ENCODE peak calls at places on chromosomes 7 and 10, in six cellular contexts. G is GM12865; I is fibroblast of the aortic adventitia; W is GM23338; F is CD8-positive, alpha-beta memory T cell; R is fibroblast of pulmonary artery. S is an unnamed sample.

GRCh38 chr7:98372993-98373392 is 27.9 kb downstream of the BAIAP2L1 start:
- DNase-seq in G (no peak), I (peak; percentile 66), W (no peak), F (no peak), R (peak; percentile 30), S (peak; percentile 89)

GRCh38 chr10:132964231-132964630 is 21.9 kb upstream of the CFAP46 start:
- DNase-seq in G (no peak), I (no peak), W (no peak), F (no peak), R (no peak), S (no peak)

GRCh38 chr10:26216577-26216948 is at the start of gene GAD2:
- DNase-seq in G (no peak), I (no peak), W (peak; percentile 40), F (no peak), R (no peak), S (no peak)

GRCh38 chr7:1027285-1028043 is 16.9 kb upstream of the GPR146 start:
- DNase-seq in G (peak; percentile 41), I (peak; percentile 48), W (peak; percentile 72), F (no peak), R (peak; percentile 50), S (peak; percentile 45)

GRCh38 chr7:96786261-96786997 is 76.8 kb upstream of the SEM1 start:
- DNase-seq in G (no peak), I (no peak), W (peak; percentile 79), F (no peak), R (no peak), S (no peak)

GRCh38 chr7:50303894-50304157 is 690 bp upstream of the IKZF1 start:
- DNase-seq in G (no peak), I (no peak), W (peak; percentile 51), F (no peak), R (no peak), S (no peak)

GRCh38 chr10:75487087-75487784 is 55.8 kb downstream of the LRMDA start:
- DNase-seq in G (peak; percentile 20), I (peak; percentile 64), W (no peak), F (no peak), R (peak; percentile 73), S (no peak)

GRCh38 chr7:150633926-150634325 is 1.7 kb upstream of the GIMAP6 start:
- DNase-seq in G (no peak), I (no peak), W (no peak), F (no peak), R (no peak), S (no peak)

GRCh38 chr10:128149267-128149666 is 23.0 kb upstream of the MKI67 start:
- DNase-seq in G (no peak), I (no peak), W (no peak), F (no peak), R (no peak), S (no peak)

GRCh38 chr7:80775481-80775880 is 137.0 kb downstream of the CD36 start:
- DNase-seq in G (peak; percentile 9), I (no peak), W (no peak), F (no peak), R (no peak), S (no peak)

GRCh38 chr10:22573820-22574569 is 140.4 kb downstream of the PIP4K2A start:
- DNase-seq in G (peak; percentile 38), I (peak; percentile 61), W (peak; percentile 70), F (no peak), R (peak; percentile 59), S (peak; percentile 23)

GRCh38 chr10:110226555-110226925 is 19.1 kb downstream of the MXI1 start:
- DNase-seq in G (peak; percentile 95), I (peak; percentile 91), W (peak; percentile 94), F (peak; percentile 81), R (peak; percentile 97), S (peak; percentile 95)

GRCh38 chr7:36547361-36547760 is 157.7 kb downstream of the ANLN start:
- DNase-seq in G (no peak), I (no peak), W (no peak), F (no peak), R (no peak), S (no peak)

GRCh38 chr7:66267249-66267648 is 62.1 kb downstream of the TPST1 start:
- DNase-seq in G (no peak), I (peak; percentile 97), W (no peak), F (no peak), R (peak; percentile 95), S (peak; percentile 91)

GRCh38 chr7:17598846-17599245 is 300.4 kb downstream of the AHR start:
- DNase-seq in G (no peak), I (no peak), W (no peak), F (no peak), R (no peak), S (no peak)

GRCh38 chr7:140675726-140676125 is 3.0 kb downstream of the ADCK2 start:
- DNase-seq in G (no peak), I (no peak), W (no peak), F (no peak), R (no peak), S (no peak)

GRCh38 chr10:116723428-116724281 is 18.7 kb downstream of the HSPA12A start:
- DNase-seq in G (peak; percentile 8), I (no peak), W (no peak), F (peak; percentile 30), R (no peak), S (no peak)

GRCh38 chr10:99714446-99714845 is 17.5 kb downstream of the COX15 start:
- DNase-seq in G (no peak), I (no peak), W (no peak), F (no peak), R (no peak), S (no peak)

GRCh38 chr10:71266918-71267442 is 52.1 kb upstream of the SLC29A3 start:
- DNase-seq in G (no peak), I (peak; percentile 28), W (no peak), F (no peak), R (no peak), S (no peak)

GRCh38 chr7:131602304-131602993 is 46.0 kb upstream of the PODXL start:
- DNase-seq in G (no peak), I (no peak), W (no peak), F (no peak), R (no peak), S (no peak)

GRCh38 chr7:46485481-46486065 is 564.5 kb upstream of the IGFBP3 start:
- DNase-seq in G (no peak), I (peak; percentile 83), W (no peak), F (no peak), R (peak; percentile 58), S (peak; percentile 73)

DNA sequence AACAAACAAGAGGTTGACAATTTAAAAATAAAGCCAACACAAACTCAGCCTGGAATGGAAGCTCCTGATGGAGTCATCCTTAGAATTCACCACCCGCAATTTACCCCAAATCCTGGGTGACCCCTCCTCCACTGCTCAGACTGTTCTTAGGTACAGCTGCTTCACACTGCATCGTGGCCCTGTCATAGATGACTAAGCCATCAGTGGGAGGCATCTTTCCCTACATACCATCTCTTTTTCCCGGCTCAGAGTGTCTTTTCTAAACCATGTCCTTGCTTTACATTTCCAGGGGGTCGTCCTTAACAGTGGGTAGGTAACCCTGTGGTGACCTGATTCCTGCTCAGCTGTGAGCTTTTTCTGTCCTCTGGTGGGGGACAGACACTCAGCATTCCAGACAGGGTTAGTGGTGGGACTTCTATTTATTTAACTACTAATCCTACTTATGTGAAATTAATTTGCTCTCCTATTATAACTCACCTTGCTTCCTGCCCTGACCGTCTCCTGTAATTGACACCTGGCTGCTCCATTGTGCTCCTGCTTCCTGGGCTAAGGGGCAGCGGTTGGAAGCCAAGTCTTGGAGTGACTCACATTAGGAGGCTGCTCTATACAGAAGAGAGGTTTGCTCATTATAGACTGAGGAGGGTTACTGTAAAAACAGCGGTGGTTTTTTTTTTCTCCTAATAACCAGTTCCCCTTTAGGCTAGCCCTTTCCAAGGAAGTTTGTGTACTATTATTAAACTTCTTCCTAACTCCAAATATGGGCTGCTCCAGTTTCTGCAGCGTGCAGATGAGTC is 40.6 kb downstream of the PYROXD2 start:
- DNase-seq in G (no peak), I (peak; percentile 59), W (no peak), F (no peak), R (peak; percentile 61), S (peak; percentile 68)
- H3K4me3 ChIP-seq in G (no peak overlapping the region), I (no peak overlapping the region), W (no peak overlapping the region), F (no peak overlapping the region), R (no peak overlapping the region), S (no peak overlapping the region)

DNA sequence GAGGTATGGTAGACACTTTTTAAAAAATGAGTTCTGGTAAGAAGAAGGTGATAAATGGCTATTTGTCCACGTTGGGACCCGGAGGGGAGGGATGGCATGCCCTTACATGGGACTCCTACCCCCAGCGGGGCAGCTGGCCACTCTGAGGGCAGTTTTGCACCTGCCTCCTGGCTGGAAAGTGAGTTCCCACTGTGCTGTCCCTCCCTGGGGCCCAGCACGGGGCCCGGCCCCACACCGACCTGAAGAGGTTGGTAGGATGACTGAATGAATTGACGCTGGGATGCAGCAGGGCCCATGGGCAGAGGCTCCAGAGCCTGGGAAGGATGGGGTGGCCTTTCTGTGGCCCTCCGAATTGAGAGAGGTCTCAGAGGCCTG is 592 bp upstream of the AEBP1 start:
- DNase-seq in G (no peak), I (no peak), W (no peak), F (no peak), R (no peak), S (no peak)
- H3K4me3 ChIP-seq in G (no peak overlapping the region), I (no peak overlapping the region), W (peak overlapping the region; percentile 87), F (no peak overlapping the region), R (no peak overlapping the region), S (peak overlapping the region; percentile 13)

GRCh38 chr7:12110425-12110824 is 100.7 kb upstream of the TMEM106B start:
- DNase-seq in G (no peak), I (no peak), W (no peak), F (no peak), R (no peak), S (no peak)
- H3K4me3 ChIP-seq in G (no peak overlapping the region), I (no peak overlapping the region), W (no peak overlapping the region), F (no peak overlapping the region), R (no peak overlapping the region), S (no peak overlapping the region)

GRCh38 chr10:10609379-10609955 is 408.2 kb upstream of the CELF2 start:
- DNase-seq in G (no peak), I (no peak), W (no peak), F (no peak), R (no peak), S (no peak)

GRCh38 chr10:10599994-10600393 is 417.7 kb upstream of the CELF2 start:
- DNase-seq in G (peak; percentile 16), I (no peak), W (no peak), F (no peak), R (no peak), S (no peak)

DNA sequence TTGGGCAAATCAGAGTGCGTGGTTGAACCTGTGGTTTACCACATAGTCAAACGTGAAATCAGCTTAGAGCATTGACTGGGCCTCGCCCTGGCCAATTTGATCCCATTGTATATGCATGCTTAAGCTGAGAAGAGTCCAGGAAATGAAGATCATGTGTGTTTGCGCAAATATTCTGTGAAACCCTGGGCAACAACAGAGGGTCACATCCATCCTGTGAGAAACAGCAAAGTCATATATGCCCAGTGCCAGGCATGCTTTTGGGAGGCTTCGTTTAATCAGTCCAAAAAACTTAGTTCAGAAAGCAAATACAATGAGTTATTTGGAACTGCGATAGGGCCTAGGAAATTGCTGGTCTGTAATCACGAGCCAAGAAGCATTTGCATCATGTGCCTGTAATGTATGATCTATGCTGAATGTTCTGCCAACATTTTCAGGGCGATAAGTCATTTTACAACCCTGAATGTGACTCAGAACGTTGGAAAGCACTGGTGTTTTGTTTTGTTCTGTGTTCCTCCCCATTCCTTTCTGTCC is 412.1 kb upstream of the CELF2 start:
- DNase-seq in G (no peak), I (peak; percentile 99), W (no peak), F (no peak), R (peak; percentile 100), S (peak; percentile 81)
- H3K4me3 ChIP-seq in G (no peak overlapping the region), I (no peak overlapping the region), W (no peak overlapping the region), F (no peak overlapping the region), R (no peak overlapping the region), S (no peak overlapping the region)

S was measured in astrocyte of the spinal cord.